ENCODE peak calls at places on chromosomes 13 and 19, in five cellular contexts. I is psoas muscle, T is kidney epithelial cell, B is HCT116, O is DND-41. W is an unnamed sample. For H3K27me3, the result is how much of the 10 kb centered on the place peaks cover.

GRCh38 chr19:16934489-16934888 is 45.7 kb downstream of the F2RL3 start:
- DNase-seq in O (no peak), T (no peak), I (no peak), B (no peak), W (no peak)

GRCh38 chr13:93951153-93951552 is 528.3 kb downstream of the DCT start:
- DNase-seq in T (no peak), O (no peak), I (no peak), B (no peak), W (no peak)

GRCh38 chr13:46962286-46962941 is 65.6 kb upstream of the HTR2A start:
- DNase-seq in B (no peak), T (no peak), I (no peak), O (no peak), W (peak)

GRCh38 chr13:49303533-49304252 is 56.0 kb downstream of the CDADC1 start:
- DNase-seq in O (no peak), T (no peak), I (no peak), B (no peak), W (no peak)

GRCh38 chr19:4499318-4499717 is 19.0 kb downstream of the PLIN4 start:
- DNase-seq in I (no peak), O (no peak), B (no peak), T (no peak), W (no peak)

GRCh38 chr13:23350009-23350408 is 83.5 kb downstream of the SACS start:
- DNase-seq in T (peak), B (no peak), I (no peak), O (no peak), W (no peak)

GRCh38 chr19:51681286-51681956 is 11.7 kb upstream of the SPACA6 start:
- DNase-seq in B (no peak), O (no peak), T (no peak), I (no peak), W (no peak)

GRCh38 chr13:78476910-78477309 is 126.4 kb downstream of the POU4F1 start:
- DNase-seq in I (no peak), O (no peak), B (no peak), T (no peak), W (no peak)

GRCh38 chr13:33126909-33127607 is 110.8 kb downstream of the KL start:
- DNase-seq in B (no peak), I (peak), O (no peak), T (no peak), W (no peak)

GRCh38 chr13:80374453-80374852 is 33.5 kb upstream of the SPRY2 start:
- DNase-seq in T (no peak), B (no peak), O (no peak), I (peak), W (no peak)

GRCh38 chr13:94825507-94825906 is 113.2 kb upstream of the SOX21 start:
- DNase-seq in O (no peak), T (no peak), B (no peak), I (peak), W (no peak)

GRCh38 chr13:86563308-86563707 is 764.1 kb upstream of the SLITRK6 start:
- DNase-seq in O (no peak), I (no peak), T (peak), B (no peak), W (no peak)

GRCh38 chr13:86562876-86563275 is 763.7 kb upstream of the SLITRK6 start:
- DNase-seq in I (no peak), T (no peak), B (no peak), O (no peak), W (no peak)

GRCh38 chr13:86569974-86570373 is 770.8 kb upstream of the SLITRK6 start:
- DNase-seq in T (no peak), O (no peak), B (no peak), I (no peak), W (no peak)

GRCh38 chr13:86569119-86569518 is 769.9 kb upstream of the SLITRK6 start:
- DNase-seq in I (no peak), T (no peak), B (no peak), O (no peak), W (no peak)

DNA sequence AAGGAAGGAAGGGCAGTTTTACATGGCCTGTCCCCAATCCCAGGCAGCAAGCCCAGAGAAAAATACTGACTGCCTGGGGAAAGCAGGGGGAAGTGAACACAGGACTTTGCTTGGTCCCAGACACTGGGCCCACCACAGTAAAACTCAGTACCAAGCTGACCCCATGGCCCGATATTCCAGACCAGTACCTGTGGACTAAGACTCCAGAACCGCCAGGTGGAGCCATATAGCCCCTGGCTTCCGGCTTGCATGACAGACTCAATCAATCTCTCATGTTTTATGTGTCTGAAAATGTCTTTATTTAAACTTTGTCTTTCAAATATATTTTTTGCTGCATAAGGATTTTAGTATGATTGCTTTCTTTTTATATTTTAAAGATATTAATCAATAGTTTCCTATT is 767.9 kb upstream of the SLITRK6 start:
- DNase-seq in I (no peak), T (no peak), O (no peak), B (no peak), W (no peak)
- TF ChIP-seq CTCF in I (no peak), T (no peak), O (peak), B (no peak), W (peak)

GRCh38 chr13:97346561-97347254 is 87.3 kb upstream of the RAP2A start:
- DNase-seq in B (no peak), T (no peak), O (no peak), I (no peak), W (no peak)
- H3K4me3 ChIP-seq in B (no peak), T (no peak), O (no peak), I (no peak), W (no peak)

GRCh38 chr19:17953869-17954268 is 13.0 kb upstream of the KCNN1 start:
- DNase-seq in T (no peak), O (no peak), B (no peak), I (no peak), W (no peak)
- H3K27me3 ChIP-seq in T (half or more), O (under half), B (under half), I (half or more), W (half or more)

GRCh38 chr13:20703785-20704458 is 423 bp downstream of the IL17D start:
- DNase-seq in O (peak), I (peak), T (peak), B (peak), W (peak)
- TF ChIP-seq CTCF in O (peak), I (peak), T (no peak), B (no peak), W (peak)

GRCh38 chr19:3142292-3142670 is 6.4 kb downstream of the GNA15 start:
- DNase-seq in I (no peak), B (peak), T (no peak), O (no peak), W (peak)
- H3K4me3 ChIP-seq in I (no peak), B (no peak), T (no peak), O (no peak), W (no peak)

GRCh38 chr13:113764793-113765190 is 5.8 kb downstream of the TMEM255B start:
- DNase-seq in I (no peak), B (no peak), O (no peak), T (no peak), W (no peak)

GRCh38 chr13:113767366-113767765 is 8.3 kb downstream of the TMEM255B start:
- DNase-seq in T (no peak), B (no peak), I (peak), O (no peak), W (no peak)

GRCh38 chr13:113765241-113765910 is 6.3 kb downstream of the TMEM255B start:
- DNase-seq in I (no peak), B (no peak), O (no peak), T (no peak), W (no peak)

GRCh38 chr13:113763961-113764792 is 5.2 kb downstream of the TMEM255B start:
- DNase-seq in O (no peak), T (no peak), I (no peak), B (no peak), W (no peak)

DNA sequence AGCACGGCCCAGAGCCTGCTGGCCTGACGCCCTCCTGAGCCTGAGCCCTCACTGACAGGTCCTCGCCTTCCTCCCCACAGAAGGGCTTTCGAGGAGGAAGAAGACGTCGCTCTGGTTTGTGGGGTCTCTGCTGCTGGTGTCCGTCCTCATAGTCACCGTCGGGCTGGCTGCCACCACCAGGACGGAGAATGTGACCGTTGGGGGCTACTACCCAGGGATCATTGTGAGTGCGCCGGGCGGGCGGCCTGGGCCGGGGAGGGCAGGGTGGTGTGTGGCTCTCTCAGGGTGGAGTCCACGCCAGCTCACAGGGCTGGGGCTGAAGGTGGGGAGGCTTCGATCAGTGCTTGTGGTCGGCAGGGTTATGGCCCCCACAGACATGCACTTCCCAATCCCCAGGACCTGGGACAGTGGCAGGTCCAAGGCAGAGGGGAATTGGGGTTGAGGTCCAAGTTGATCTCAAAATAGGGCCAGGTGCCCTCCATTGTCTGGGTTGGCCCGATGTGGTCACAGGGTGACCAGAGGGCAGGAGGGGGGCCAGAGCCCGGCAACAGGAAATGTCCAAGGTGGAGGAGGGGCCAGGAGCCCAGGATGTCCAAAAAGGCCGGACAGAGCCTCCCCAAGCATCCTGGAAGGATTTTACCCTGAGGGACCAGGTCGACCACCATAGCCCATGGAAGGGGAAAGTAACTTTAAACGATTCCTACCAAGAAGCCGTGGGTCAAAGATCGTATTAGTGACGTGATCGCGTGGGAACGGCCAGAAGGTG is 7.2 kb downstream of the TMEM255B start:
- DNase-seq in O (no peak), I (peak), T (no peak), B (no peak), W (no peak)
- H3K27me3 ChIP-seq in O (under half), I (under half), T (under half), B (under half), W (under half)

GRCh38 chr19:23420824-23421223 is 25.6 kb upstream of the ZNF91 start:
- DNase-seq in B (no peak), T (no peak), I (no peak), O (no peak), W (no peak)
- TF ChIP-seq CTCF in B (no peak), T (no peak), I (no peak), O (no peak), W (no peak)

GRCh38 chr19:933553-933882 is 7.7 kb downstream of the ARID3A start:
- DNase-seq in T (no peak), B (no peak), I (no peak), O (no peak), W (no peak)

GRCh38 chr19:934865-935422 is 9.1 kb downstream of the ARID3A start:
- DNase-seq in I (peak), T (no peak), B (no peak), O (no peak), W (no peak)

GRCh38 chr19:934197-934840 is 8.5 kb downstream of the ARID3A start:
- DNase-seq in O (no peak), B (no peak), T (no peak), I (no peak), W (no peak)

GRCh38 chr19:931860-932646 is 6.2 kb downstream of the ARID3A start:
- DNase-seq in B (no peak), T (no peak), O (no peak), I (no peak), W (no peak)

GRCh38 chr19:932647-933552 is 7.1 kb downstream of the ARID3A start:
- DNase-seq in I (peak), B (no peak), T (no peak), O (no peak), W (peak)
- H3K4me3 ChIP-seq in I (peak), B (no peak), T (no peak), O (no peak), W (peak)